ENCODE peak calls at places on chromosomes 12 and 14, in four cellular contexts. One of them, this sample, is unnamed.
A peak's percentile ranks its signal among the peaks of the same experiment; 100 is the strongest.

GRCh38 chr14:71403673-71404072 is 496.4 kb downstream of the PCNX1 start:
- DNase-seq in K562: peak; percentile 19
- DNase-seq in GM12878: peak; percentile 42
- DNase-seq in HepG2: peak; percentile 39
- DNase-seq in this sample: peak; percentile 19

GRCh38 chr14:103444837-103445524 is 59.8 kb downstream of the MARK3 start:
- DNase-seq in K562: peak; percentile 66
- DNase-seq in HepG2: no peak
- DNase-seq in GM12878: no peak
- DNase-seq in this sample: no peak

GRCh38 chr12:726281-727140 is 25.9 kb upstream of the WNK1 start:
- DNase-seq in GM12878: no peak
- DNase-seq in HepG2: peak; percentile 19
- DNase-seq in K562: no peak
- DNase-seq in this sample: no peak

GRCh38 chr14:22786685-22787084 is 20.2 kb downstream of the OXA1L start:
- DNase-seq in K562: no peak
- DNase-seq in HepG2: no peak
- DNase-seq in GM12878: no peak
- DNase-seq in this sample: no peak

GRCh38 chr14:100587763-100588411 is 670 bp upstream of the BEGAIN start:
- DNase-seq in GM12878: no peak
- DNase-seq in HepG2: no peak
- DNase-seq in K562: no peak
- DNase-seq in this sample: no peak

GRCh38 chr12:25958254-25959068 is at the start of gene RASSF8:
- DNase-seq in HepG2: peak; percentile 23
- DNase-seq in K562: peak; percentile 64
- DNase-seq in GM12878: no peak
- DNase-seq in this sample: peak; percentile 79

GRCh38 chr12:25025951-25026490 is 77.1 kb upstream of the BCAT1 start:
- DNase-seq in GM12878: no peak
- DNase-seq in HepG2: no peak
- DNase-seq in K562: no peak
- DNase-seq in this sample: no peak

GRCh38 chr14:68297871-68298468 is 478.4 kb downstream of the RAD51B start:
- DNase-seq in GM12878: no peak
- DNase-seq in HepG2: peak; percentile 49
- DNase-seq in K562: no peak
- DNase-seq in this sample: no peak

GRCh38 chr12:32535260-32535999 is 136.1 kb downstream of the FGD4 start:
- DNase-seq in HepG2: peak; percentile 33
- DNase-seq in K562: peak; percentile 16
- DNase-seq in GM12878: no peak
- DNase-seq in this sample: peak; percentile 51

GRCh38 chr12:104356231-104357115 is 52.9 kb downstream of the EID3 start:
- DNase-seq in GM12878: no peak
- DNase-seq in HepG2: no peak
- DNase-seq in K562: no peak
- DNase-seq in this sample: no peak
- TF ChIP-seq SP1 in GM12878: no peak
- TF ChIP-seq SP1 in HepG2: no peak
- TF ChIP-seq SP1 in K562: no peak
- TF ChIP-seq SP1 in this sample: no peak

GRCh38 chr12:82182601-82183000 is 175.6 kb downstream of the CCDC59 start:
- DNase-seq in K562: no peak
- DNase-seq in HepG2: no peak
- DNase-seq in GM12878: no peak
- DNase-seq in this sample: no peak
- TF ChIP-seq FOXK2 in K562: no peak
- TF ChIP-seq FOXK2 in HepG2: no peak
- TF ChIP-seq FOXK2 in GM12878: no peak
- TF ChIP-seq FOXK2 in this sample: no peak

DNA sequence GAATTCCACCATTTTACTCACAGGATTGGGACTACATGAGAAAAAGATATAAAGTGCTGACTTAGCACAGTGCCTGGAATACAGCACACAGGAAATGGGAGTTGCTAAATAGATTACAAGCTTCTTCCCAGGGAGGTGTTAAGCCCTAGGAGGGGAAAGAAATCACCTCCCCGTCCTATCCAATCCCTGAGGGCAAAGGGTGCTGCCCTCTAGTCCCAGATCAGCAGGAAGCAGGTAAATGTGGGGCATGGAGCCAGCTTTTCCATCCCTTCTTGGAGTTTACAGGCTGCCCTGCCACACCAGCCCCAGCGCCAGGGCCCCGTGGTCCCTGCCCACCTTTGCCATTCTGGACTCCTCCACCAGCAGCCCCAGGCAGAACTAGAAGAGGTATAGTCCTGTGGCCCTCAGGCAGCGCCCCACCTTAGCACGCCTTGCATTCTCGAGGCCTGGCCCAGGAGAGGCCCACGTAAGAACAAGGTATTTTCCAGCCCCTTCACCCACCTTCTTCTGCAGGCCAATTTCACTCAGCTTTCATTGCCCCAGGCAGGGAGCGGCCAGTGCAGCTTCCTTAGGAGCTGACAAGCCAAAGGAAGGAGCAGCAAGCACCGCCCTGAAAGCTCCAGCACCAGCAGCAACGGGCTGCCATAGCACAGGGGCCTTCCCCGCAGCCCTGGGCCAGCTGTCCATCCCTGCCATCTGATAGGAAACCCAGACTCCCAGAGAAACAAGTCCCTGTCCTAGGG is 28.8 kb upstream of the RPLP0 start:
- DNase-seq in GM12878: no peak
- DNase-seq in HepG2: no peak
- DNase-seq in K562: no peak
- DNase-seq in this sample: no peak
- TF ChIP-seq SP1 in GM12878: no peak
- TF ChIP-seq SP1 in HepG2: no peak
- TF ChIP-seq SP1 in K562: no peak
- TF ChIP-seq SP1 in this sample: no peak

DNA sequence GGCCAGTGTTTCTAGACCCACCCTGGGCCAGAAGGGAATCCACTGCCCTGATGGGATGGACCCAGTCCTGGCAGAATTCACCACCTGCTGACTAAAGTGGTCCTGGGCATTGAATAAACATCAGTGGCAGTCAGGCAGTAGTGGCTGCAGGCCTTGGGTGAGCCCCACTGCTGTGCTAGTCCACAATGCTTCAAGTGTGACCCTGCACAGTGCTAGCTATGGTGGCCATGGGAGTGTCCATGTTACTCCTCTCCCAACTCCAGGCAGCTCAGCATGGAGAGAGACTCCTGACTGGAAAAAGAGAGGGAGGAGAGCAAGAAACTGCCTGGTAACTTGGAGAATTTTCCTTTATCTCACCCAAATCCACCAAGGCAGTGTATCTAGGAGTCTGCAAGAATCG is 17.5 kb upstream of the CSRP2 start:
- DNase-seq in HepG2: no peak
- DNase-seq in K562: no peak
- DNase-seq in GM12878: no peak
- DNase-seq in this sample: no peak
- TF ChIP-seq FOXK2 in HepG2: no peak
- TF ChIP-seq FOXK2 in K562: no peak
- TF ChIP-seq FOXK2 in GM12878: no peak
- TF ChIP-seq FOXK2 in this sample: no peak

GRCh38 chr12:122100568-122100967 is 22.0 kb downstream of the MLXIP start:
- DNase-seq in K562: no peak
- DNase-seq in GM12878: no peak
- DNase-seq in HepG2: no peak
- DNase-seq in this sample: no peak
- TF ChIP-seq SP1 in K562: no peak
- TF ChIP-seq SP1 in GM12878: no peak
- TF ChIP-seq SP1 in HepG2: no peak
- TF ChIP-seq SP1 in this sample: no peak

DNA sequence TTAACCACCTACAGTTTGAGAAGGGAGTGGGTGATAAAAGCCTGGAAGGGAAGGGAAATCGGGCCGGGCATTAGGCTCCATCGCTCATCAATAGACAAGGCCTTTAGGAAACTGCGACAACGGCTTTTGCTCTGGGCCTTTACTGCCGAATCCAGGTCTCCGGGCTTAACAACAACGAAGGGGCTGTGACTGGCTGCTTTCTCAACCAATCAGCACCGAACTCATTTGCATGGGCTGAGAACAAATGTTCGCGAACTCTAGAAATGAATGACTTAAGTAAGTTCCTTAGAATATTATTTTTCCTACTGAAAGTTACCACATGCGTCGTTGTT is 263 bp upstream of the RNU7-1 start:
- DNase-seq in K562: peak; percentile 87
- DNase-seq in GM12878: no peak
- DNase-seq in HepG2: peak; percentile 88
- DNase-seq in this sample: peak; percentile 85
- TF ChIP-seq FOXK2 in K562: no peak
- TF ChIP-seq FOXK2 in GM12878: no peak
- TF ChIP-seq FOXK2 in HepG2: no peak
- TF ChIP-seq FOXK2 in this sample: no peak

This sample was measured in HEK293T.